ENCODE peak calls at places on chromosomes 4 and X, in nine cellular contexts. D is A549, H is HCT116, P is uterus, A is tibial artery, C is GM23338, I is hepatocyte, J is prostate gland, R is breast epithelium. Y is an unnamed sample. For H3K4me1, the result is how much of the 10 kb centered on the place peaks cover.

GRCh38 chr4:153176938-153177337 is 27.3 kb upstream of the TRIM2 start:
- DNase-seq in D (no peak), H (no peak), P (no peak), A (no peak), C (peak), I (no peak), J (no peak), R (no peak), Y (no peak)

GRCh38 chrX:154980330-154981115 is 42.0 kb downstream of the F8 start:
- DNase-seq in D (peak), H (peak), P (peak), A (peak), C (peak), I (peak), J (peak), R (peak), Y (peak)

GRCh38 chr4:150931796-150932195 is 83.3 kb downstream of the LRBA start:
- DNase-seq in D (no peak), H (no peak), P (no peak), A (no peak), C (no peak), I (no peak), J (no peak), R (no peak), Y (no peak)

GRCh38 chrX:132488819-132489255 is at the start of gene MBNL3:
- DNase-seq in D (no peak), H (no peak), P (peak), A (peak), C (peak), I (peak), J (peak), R (peak), Y (peak)

GRCh38 chr4:118762753-118763477 is 73.0 kb downstream of the SEC24D start:
- DNase-seq in D (no peak), H (no peak), P (no peak), A (no peak), C (no peak), I (no peak), J (no peak), R (no peak), Y (no peak)

GRCh38 chr4:126778348-126778747 is 854.4 kb upstream of the INTU start:
- DNase-seq in D (no peak), H (peak), P (no peak), A (no peak), C (no peak), I (no peak), J (no peak), R (no peak), Y (no peak)

GRCh38 chrX:149398027-149398426 is 107.1 kb downstream of the IDS start:
- DNase-seq in D (no peak), H (no peak), P (no peak), A (no peak), C (peak), I (no peak), J (no peak), R (no peak), Y (no peak)

GRCh38 chr4:163681208-163681821 is 186.8 kb downstream of the TMA16 start:
- DNase-seq in D (no peak), H (peak), P (no peak), A (no peak), C (peak), I (peak), J (no peak), R (no peak), Y (no peak)

GRCh38 chr4:67632492-67632891 is 68.5 kb downstream of the UBA6 start:
- DNase-seq in D (no peak), H (no peak), P (no peak), A (no peak), C (no peak), I (no peak), J (no peak), R (no peak), Y (no peak)

GRCh38 chr4:151730003-151730559 is 30.7 kb downstream of the GATB start:
- DNase-seq in D (no peak), H (peak), P (peak), A (no peak), C (peak), I (peak), J (no peak), R (no peak), Y (no peak)

GRCh38 chr4:182483685-182484084 is 240.5 kb downstream of the TENM3 start:
- DNase-seq in D (no peak), H (no peak), P (no peak), A (no peak), C (peak), I (no peak), J (no peak), R (no peak), Y (no peak)

GRCh38 chr4:182475539-182475938 is 232.3 kb downstream of the TENM3 start:
- DNase-seq in D (no peak), H (no peak), P (no peak), A (no peak), C (no peak), I (no peak), J (no peak), R (no peak), Y (no peak)

GRCh38 chr4:182478475-182478874 is 235.3 kb downstream of the TENM3 start:
- DNase-seq in D (peak), H (peak), P (no peak), A (no peak), C (peak), I (peak), J (no peak), R (no peak), Y (no peak)
- TF ChIP-seq CTCF in D (peak), H (peak), P (peak), A (peak), C (peak), I (peak), J (peak), R (peak), Y (peak)

GRCh38 chr4:108118505-108118904 is 50.2 kb downstream of the LEF1 start:
- DNase-seq in D (peak), H (no peak), P (no peak), A (no peak), C (no peak), I (peak), J (no peak), R (no peak), Y (no peak)
- H3K27ac ChIP-seq in D (no peak), H (no peak), P (no peak), A (no peak), C (no peak), I (peak), J (no peak), R (no peak), Y (no peak)

GRCh38 chr4:186765673-186766546 is 42.3 kb upstream of the FAT1 start:
- DNase-seq in D (no peak), H (peak), P (no peak), A (no peak), C (no peak), I (peak), J (no peak), R (no peak), Y (no peak)
- H3K4me1 ChIP-seq in D (under half), H (under half), P (under half), A (under half), C (under half), I (under half), J (under half), R (under half), Y (under half)

DNA sequence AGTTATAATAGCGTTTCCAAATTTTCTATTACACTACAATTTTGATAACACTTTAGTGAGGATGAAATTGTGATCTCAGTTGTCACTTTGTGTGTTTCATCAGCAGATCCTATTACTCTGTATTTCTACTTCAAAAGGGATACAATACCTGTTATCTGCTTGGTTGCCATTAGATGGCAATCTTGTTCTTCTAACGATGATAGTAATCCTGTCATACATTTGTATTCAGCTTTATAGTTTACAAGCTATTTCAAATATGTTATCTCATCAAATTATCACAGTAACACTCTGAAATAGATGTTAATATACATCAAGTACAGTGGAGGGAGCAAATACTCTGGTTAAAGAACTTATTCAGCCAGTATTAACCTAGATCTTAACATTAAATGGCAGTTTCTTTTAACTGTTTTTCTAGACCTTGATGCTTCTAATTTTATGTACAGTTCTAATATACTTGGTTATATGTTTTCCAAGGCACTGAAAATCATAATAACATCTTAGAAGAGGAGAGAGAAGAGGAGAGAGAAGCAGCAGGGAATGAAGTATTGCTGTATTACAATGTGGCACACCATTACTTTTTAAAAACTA is 292.0 kb downstream of the CCSER1 start:
- DNase-seq in D (peak), H (peak), P (no peak), A (no peak), C (peak), I (peak), J (no peak), R (no peak), Y (no peak)
- TF ChIP-seq CTCF in D (peak), H (peak), P (peak), A (peak), C (peak), I (peak), J (peak), R (peak), Y (no peak)

GRCh38 chr4:3123201-3123671 is 48.8 kb downstream of the HTT start:
- DNase-seq in D (no peak), H (no peak), P (no peak), A (no peak), C (no peak), I (peak), J (no peak), R (no peak), Y (no peak)
- H3K27ac ChIP-seq in D (no peak), H (no peak), P (peak), A (no peak), C (no peak), I (peak), J (no peak), R (peak), Y (peak)